ENCODE peak calls at places on chromosomes 3 and 15, in six cellular contexts. A is lower lobe of right lung, H is PC-3, E is transverse colon, P is AG04450, F is right cardiac atrium. L is an unnamed sample.
A peak's percentile ranks its signal among the peaks of the same experiment; 100 is the strongest.

GRCh38 chr3:98741121-98741716 is 21.9 kb upstream of the ST3GAL6 start:
- DNase-seq in A (no peak), F (no peak), E (no peak), P (no peak), H (peak; percentile 71), L (peak; percentile 79)

GRCh38 chr15:66912001-66912400 is 153.4 kb upstream of the SMAD3 start:
- DNase-seq in E (no peak), H (no peak), F (no peak), P (no peak), A (no peak), L (no peak)

GRCh38 chr15:52620496-52620895 is 51.7 kb upstream of the ARPP19 start:
- DNase-seq in F (no peak), E (no peak), P (no peak), H (no peak), A (no peak), L (peak; percentile 4)

GRCh38 chr3:128859573-128860154 is 19.8 kb upstream of the ACAD9 start:
- DNase-seq in F (no peak), H (no peak), A (no peak), E (no peak), P (no peak), L (peak; percentile 16)

GRCh38 chr3:112817271-112817670 is 29.4 kb downstream of the CD200R1L start:
- DNase-seq in P (no peak), E (no peak), A (no peak), F (no peak), H (no peak), L (no peak)

GRCh38 chr15:96408591-96409183 is 78.2 kb downstream of the NR2F2 start:
- DNase-seq in H (no peak), E (no peak), F (no peak), P (no peak), A (no peak), L (no peak)

GRCh38 chr3:106691476-106691875 is 685.8 kb upstream of the CCDC54 start:
- DNase-seq in F (no peak), H (no peak), P (no peak), E (no peak), A (no peak), L (no peak)

GRCh38 chr15:50774450-50774849 is 8.9 kb upstream of the SPPL2A start:
- DNase-seq in A (no peak), P (no peak), H (no peak), E (no peak), F (no peak), L (peak; percentile 21)

GRCh38 chr15:87849181-87849580 is 407.4 kb downstream of the NTRK3 start:
- DNase-seq in E (no peak), P (no peak), A (no peak), F (no peak), H (no peak), L (no peak)

GRCh38 chr15:90322531-90322930 is 29.6 kb upstream of the ZNF774 start:
- DNase-seq in H (no peak), E (no peak), A (no peak), P (no peak), F (no peak), L (no peak)

GRCh38 chr3:155791190-155791589 is 14.9 kb downstream of the C3orf33 start:
- DNase-seq in H (no peak), F (no peak), A (no peak), P (no peak), E (no peak), L (no peak)

GRCh38 chr3:183844606-183845005 is 19.2 kb upstream of the MAP6D1 start:
- DNase-seq in P (peak; percentile 62), F (no peak), E (no peak), H (peak; percentile 87), A (no peak), L (peak; percentile 83)

GRCh38 chr3:170740726-170741591 is 129.0 kb downstream of the RPL22L1 start:
- DNase-seq in E (peak; percentile 13), H (peak; percentile 93), A (no peak), P (no peak), F (peak; percentile 70), L (peak; percentile 89)

GRCh38 chr15:36773698-36774097 is 194.3 kb downstream of the CDIN1 start:
- DNase-seq in F (no peak), E (no peak), A (no peak), P (no peak), H (no peak), L (no peak)

GRCh38 chr3:13612829-13613228 is 63.9 kb downstream of the FBLN2 start:
- DNase-seq in H (no peak), P (no peak), A (no peak), F (peak; percentile 76), E (no peak), L (peak; percentile 55)

GRCh38 chr15:27851811-27852210 is 247.3 kb downstream of the OCA2 start:
- DNase-seq in A (no peak), H (no peak), P (no peak), F (no peak), E (no peak), L (no peak)

GRCh38 chr15:97961067-97961954 is 808 bp downstream of the ARRDC4 start:
- DNase-seq in P (no peak), H (peak; percentile 40), F (peak; percentile 82), E (peak; percentile 66), A (peak; percentile 76), L (peak; percentile 11)

GRCh38 chr3:111369953-111370352 is 172.0 kb upstream of the CD96 start:
- DNase-seq in E (no peak), A (no peak), F (no peak), H (peak; percentile 8), P (no peak), L (no peak)

GRCh38 chr15:52491460-52491859 is 37.2 kb downstream of the MYO5A start:
- DNase-seq in P (no peak), F (no peak), E (no peak), H (peak; percentile 16), A (no peak), L (peak; percentile 51)

DNA sequence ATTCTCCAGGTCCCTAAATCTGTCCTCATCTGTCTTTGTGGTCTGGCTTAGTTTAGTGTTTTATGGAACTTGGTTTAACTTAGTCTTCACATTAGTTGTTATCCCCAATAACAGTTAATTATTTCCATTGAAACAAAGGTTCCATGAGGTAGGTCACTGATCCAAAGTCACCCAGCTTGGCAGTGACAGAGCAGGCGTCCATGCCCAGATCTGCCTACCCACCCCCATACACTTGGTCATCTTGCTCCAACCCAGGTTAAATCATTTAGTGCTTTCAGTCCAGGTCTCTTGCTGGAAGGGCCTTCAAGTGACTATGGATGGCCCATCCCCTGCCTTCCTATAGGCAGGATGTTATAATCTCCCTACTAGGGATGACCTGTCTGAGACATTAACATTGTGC is 127.4 kb downstream of the MYRIP start:
- DNase-seq in F (no peak), P (no peak), H (no peak), E (no peak), A (no peak), L (no peak)
- H3K4me3 ChIP-seq in F (no peak overlapping the region), P (no peak overlapping the region), H (no peak overlapping the region), E (no peak overlapping the region), A (no peak overlapping the region), L (no peak overlapping the region)

DNA sequence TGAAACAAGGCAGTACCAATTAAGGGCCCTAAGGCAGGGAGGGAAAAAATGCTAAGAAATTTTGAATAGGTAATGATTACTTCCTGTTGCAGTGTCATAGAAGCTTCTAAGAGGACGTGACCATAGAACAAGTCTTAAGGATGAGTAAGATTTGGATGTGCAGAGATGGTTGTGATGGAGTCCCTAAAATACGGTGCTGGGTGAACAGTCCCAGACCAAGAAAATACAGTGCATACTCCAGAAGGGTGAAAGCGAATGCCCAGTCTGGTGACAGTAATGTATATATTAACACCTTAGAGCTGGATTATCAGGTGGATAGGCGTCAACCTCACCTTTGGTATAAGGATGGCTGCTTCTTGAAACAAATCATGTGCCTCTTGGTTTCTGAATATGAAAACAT is 101.3 kb upstream of the TP63 start:
- DNase-seq in P (no peak), H (no peak), A (no peak), E (no peak), F (no peak), L (no peak)
- H3K4me3 ChIP-seq in P (no peak overlapping the region), H (no peak overlapping the region), A (no peak overlapping the region), E (no peak overlapping the region), F (no peak overlapping the region), L (no peak overlapping the region)

DNA sequence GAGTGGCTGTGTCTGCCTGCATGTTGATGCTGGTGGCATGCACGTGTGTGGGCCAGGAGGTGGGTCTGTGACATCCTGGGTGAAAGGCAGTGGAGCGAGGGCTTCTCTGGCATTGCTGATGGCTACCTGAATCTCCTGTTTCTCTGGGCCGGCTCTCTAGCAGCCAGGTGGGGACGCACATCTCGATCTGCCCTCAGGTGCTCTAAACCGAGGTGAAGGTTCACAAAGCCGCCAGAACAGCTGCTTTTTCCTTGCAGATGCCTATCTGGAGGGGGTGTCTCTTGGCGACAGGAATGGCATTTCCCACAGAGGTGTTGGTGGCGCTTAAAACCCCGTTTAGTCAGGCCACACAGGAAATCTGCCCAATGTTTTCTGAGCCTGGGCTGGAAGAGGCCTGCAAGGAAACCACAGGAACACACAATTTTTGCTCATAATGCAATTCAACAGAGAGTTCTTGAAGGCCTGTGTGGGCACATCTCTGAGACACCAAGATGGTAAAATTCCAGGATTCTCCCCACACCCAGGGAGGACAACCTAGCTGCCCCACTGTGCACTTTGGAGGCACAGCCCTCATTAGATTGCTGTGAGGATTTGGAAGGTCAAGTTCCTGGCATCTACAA is 11.9 kb downstream of the TMEM158 start:
- DNase-seq in F (no peak), E (no peak), H (no peak), P (no peak), A (no peak), L (no peak)
- H3K4me3 ChIP-seq in F (no peak overlapping the region), E (no peak overlapping the region), H (no peak overlapping the region), P (no peak overlapping the region), A (no peak overlapping the region), L (no peak overlapping the region)

DNA sequence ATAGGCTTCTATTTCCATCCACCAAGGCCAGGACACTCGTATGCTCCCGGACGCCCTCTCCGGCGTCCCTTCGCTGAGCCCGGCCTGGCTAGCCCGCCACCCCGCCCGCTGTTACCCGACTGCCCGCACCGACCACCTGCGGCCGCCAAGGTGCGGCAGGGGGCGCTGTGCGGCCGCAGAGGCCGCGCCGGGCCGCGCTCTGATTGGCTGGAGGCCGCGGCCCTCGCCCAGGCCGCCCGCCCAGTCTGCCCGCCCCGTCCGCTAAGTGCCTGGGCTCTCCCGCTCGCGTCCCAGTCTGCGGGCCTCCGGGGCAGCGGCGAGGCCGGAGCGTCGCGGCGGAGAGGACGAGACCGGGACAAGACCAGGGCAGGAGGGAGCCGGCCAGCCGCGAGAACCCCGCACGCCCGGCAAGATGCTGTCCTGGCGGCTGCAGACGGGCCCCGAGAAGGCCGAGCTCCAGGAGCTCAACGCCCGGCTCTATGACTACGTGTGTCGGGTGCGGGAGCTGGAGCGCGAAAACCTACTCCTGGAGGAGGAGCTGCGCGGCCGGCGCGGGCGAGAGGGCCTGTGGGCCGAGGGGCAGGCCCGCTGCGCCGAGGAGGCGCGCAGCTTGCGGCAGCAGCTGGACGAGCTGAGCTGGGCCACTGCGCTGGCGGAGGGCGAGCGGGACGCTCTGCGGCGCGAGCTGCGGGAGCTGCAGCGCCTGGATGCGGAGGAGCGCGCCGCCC is at the start of gene SYNM:
- DNase-seq in P (no peak), E (peak; percentile 72), H (peak; percentile 89), F (peak; percentile 92), A (peak; percentile 73), L (peak; percentile 84)
- H3K4me3 ChIP-seq in P (peak within 1 kb of the TSS; percentile 62), E (peak within 1 kb of the TSS; percentile 61), H (peak within 1 kb of the TSS; percentile 79), F (peak within 1 kb of the TSS; percentile 26), A (peak within 1 kb of the TSS; percentile 65), L (peak within 1 kb of the TSS; percentile 60)

L was measured in fibroblast of villous mesenchyme.